ENCODE peak calls at places on chromosomes 11 and 22, in nine cellular contexts. Y is lung, C is fibroblast of lung, E is sigmoid colon, F is esophagus squamous epithelium, X is uterus, S is thoracic aorta, N is endothelial cell of umbilical vein, T is tibial nerve. O is an unnamed sample.

GRCh38 chr11:19719960-19720359 is 7.3 kb downstream of the NAV2 start:
- DNase-seq in X (no peak), S (no peak), N (no peak), C (no peak), F (no peak), T (no peak), E (no peak), Y (no peak), O (no peak)

GRCh38 chr11:48047616-48048015 is 67.3 kb downstream of the PTPRJ start:
- DNase-seq in Y (no peak), S (no peak), X (no peak), F (no peak), E (no peak), T (no peak), C (peak; percentile 40), N (no peak), O (no peak)

GRCh38 chr11:8329336-8329735 is 65.7 kb upstream of the LMO1 start:
- DNase-seq in Y (no peak), N (no peak), T (no peak), S (no peak), E (no peak), C (no peak), X (no peak), F (no peak), O (no peak)

GRCh38 chr11:129225190-129225589 is 33.1 kb upstream of the ARHGAP32 start:
- DNase-seq in E (no peak), N (peak; percentile 27), T (no peak), F (no peak), C (peak; percentile 85), Y (no peak), X (no peak), S (no peak), O (no peak)

GRCh38 chr22:36334838-36335603 is 52.7 kb downstream of the MYH9 start:
- DNase-seq in S (no peak), N (no peak), T (no peak), F (no peak), Y (no peak), E (peak; percentile 89), X (no peak), C (peak; percentile 90), O (peak; percentile 54)

GRCh38 chr11:75333022-75333806 is 18.2 kb downstream of the ARRB1 start:
- DNase-seq in Y (no peak), C (no peak), S (no peak), T (no peak), N (no peak), X (no peak), F (no peak), E (no peak), O (no peak)

GRCh38 chr11:43497144-43497543 is 138.4 kb downstream of the TTC17 start:
- DNase-seq in E (no peak), X (no peak), F (no peak), Y (no peak), C (no peak), S (no peak), N (no peak), T (no peak), O (no peak)

GRCh38 chr11:15750535-15751297 is 605.6 kb downstream of the SOX6 start:
- DNase-seq in N (no peak), F (no peak), C (no peak), S (no peak), T (no peak), Y (no peak), X (no peak), E (no peak), O (no peak)

GRCh38 chr11:61635787-61636186 is 44.4 kb upstream of the DAGLA start:
- DNase-seq in T (no peak), Y (no peak), E (no peak), X (no peak), F (no peak), N (no peak), C (no peak), S (no peak), O (no peak)

GRCh38 chr11:107769189-107769588 is 57.3 kb upstream of the SLN start:
- DNase-seq in C (peak; percentile 89), N (no peak), S (no peak), Y (no peak), T (no peak), E (no peak), F (no peak), X (no peak), O (no peak)

GRCh38 chr11:121636341-121637176 is 183.8 kb upstream of the SORL1-AS1 start:
- DNase-seq in X (no peak), F (no peak), S (no peak), N (no peak), Y (no peak), E (no peak), C (no peak), T (no peak), O (no peak)

GRCh38 chr11:6925636-6926207 is 504 bp upstream of the ZNF215 start:
- DNase-seq in S (no peak), C (peak; percentile 31), T (no peak), E (no peak), F (no peak), Y (no peak), X (no peak), N (peak; percentile 26), O (no peak)

GRCh38 chr11:67280791-67281551 is 8.1 kb upstream of the ANKRD13D start:
- DNase-seq in Y (no peak), X (no peak), N (no peak), S (no peak), E (peak; percentile 63), F (no peak), T (no peak), C (no peak), O (no peak)

GRCh38 chr11:65417702-65418430 is 4.7 kb upstream of the NEAT1 start:
- DNase-seq in E (peak; percentile 92), X (peak; percentile 81), T (peak; percentile 42), C (peak; percentile 40), N (peak; percentile 26), Y (no peak), F (no peak), S (no peak), O (peak; percentile 49)

GRCh38 chr11:45483361-45483760 is 182.1 kb downstream of the CHST1 start:
- DNase-seq in E (peak; percentile 35), Y (no peak), N (no peak), F (no peak), X (no peak), S (no peak), T (no peak), C (no peak), O (no peak)

GRCh38 chr11:18780329-18780728 is 11.3 kb downstream of the PTPN5 start:
- DNase-seq in T (no peak), E (no peak), N (no peak), C (no peak), F (no peak), S (no peak), Y (no peak), X (no peak), O (no peak)

GRCh38 chr11:91907225-91907624 is 317.4 kb upstream of the FAT3 start:
- DNase-seq in E (no peak), Y (no peak), X (no peak), C (no peak), F (no peak), S (no peak), T (no peak), N (no peak), O (no peak)

GRCh38 chr11:91913407-91913806 is 311.2 kb upstream of the FAT3 start:
- DNase-seq in N (no peak), T (no peak), S (no peak), Y (no peak), X (no peak), F (no peak), C (no peak), E (no peak), O (no peak)

DNA sequence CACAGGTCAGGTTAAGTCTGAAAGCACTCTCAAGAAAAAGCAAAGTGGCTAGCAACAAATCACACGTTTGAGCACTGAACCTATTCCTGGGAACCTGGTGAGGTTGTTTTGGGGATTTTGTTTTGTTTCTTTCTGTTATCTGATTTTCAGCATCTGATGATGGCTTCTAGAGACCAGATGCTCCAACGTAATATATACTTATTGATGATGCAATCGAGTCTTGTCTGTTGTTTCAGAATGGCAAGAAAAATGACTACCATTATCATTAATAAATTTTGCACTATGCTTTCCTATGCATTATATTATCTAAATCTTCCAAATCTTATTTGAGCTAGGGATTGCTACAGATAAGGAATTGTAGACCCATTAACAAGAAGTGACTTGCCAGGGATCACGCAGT is 312.3 kb upstream of the FAT3 start:
- DNase-seq in E (no peak), X (no peak), C (no peak), N (no peak), F (no peak), S (no peak), Y (no peak), T (no peak), O (no peak)
- H3K9me3 ChIP-seq in E (no peaks in the 10 kb centered on the region), X (no peaks in the 10 kb centered on the region), C (no peaks in the 10 kb centered on the region), N (no peaks in the 10 kb centered on the region), F (no peaks in the 10 kb centered on the region), S (no peaks in the 10 kb centered on the region), Y (no peaks in the 10 kb centered on the region), T (no peaks in the 10 kb centered on the region), O (peaks cover 5% of the 10 kb centered on the region)

GRCh38 chr11:69297225-69297925 is 3.4 kb downstream of the MYEOV start:
- DNase-seq in E (peak; percentile 93), T (peak; percentile 90), Y (peak; percentile 95), X (peak; percentile 79), C (peak; percentile 100), F (peak; percentile 56), S (peak; percentile 92), N (peak; percentile 98), O (peak; percentile 72)
- H3K27ac ChIP-seq in E (peak overlapping the region; percentile 77), T (no peak overlapping the region), Y (peak overlapping the region; percentile 81), X (peak overlapping the region; percentile 52), C (peak overlapping the region; percentile 94), F (peak overlapping the region; percentile 92), S (peak overlapping the region; percentile 85), N (peak overlapping the region; percentile 98), O (peak overlapping the region; percentile 15)

GRCh38 chr22:32005453-32005852 is 37.6 kb upstream of the SLC5A1 start:
- DNase-seq in S (no peak), T (no peak), E (no peak), C (peak; percentile 80), Y (no peak), X (no peak), N (no peak), F (no peak), O (no peak)
- TF ChIP-seq CTCF in S (no peak), T (no peak), E (no peak), C (no peak), Y (no peak), X (no peak), N (no peak), F (no peak), O (no peak)

GRCh38 chr11:41781441-41781840 is 322.0 kb upstream of the LRRC4C start:
- DNase-seq in E (no peak), Y (no peak), C (no peak), X (no peak), T (no peak), S (no peak), N (no peak), F (no peak), O (no peak)

GRCh38 chr11:41788177-41788576 is 328.7 kb upstream of the LRRC4C start:
- DNase-seq in E (no peak), C (no peak), N (no peak), X (no peak), S (no peak), Y (no peak), F (no peak), T (no peak), O (no peak)

GRCh38 chr11:41789376-41789775 is 329.9 kb upstream of the LRRC4C start:
- DNase-seq in S (no peak), X (no peak), N (no peak), C (no peak), F (no peak), E (no peak), Y (no peak), T (no peak), O (no peak)

GRCh38 chr11:41786087-41786486 is 326.6 kb upstream of the LRRC4C start:
- DNase-seq in X (no peak), Y (no peak), N (no peak), C (peak; percentile 39), T (no peak), F (no peak), E (no peak), S (no peak), O (no peak)

GRCh38 chr11:41784513-41785335 is 325.3 kb upstream of the LRRC4C start:
- DNase-seq in F (no peak), C (peak; percentile 42), S (no peak), T (no peak), X (no peak), Y (no peak), E (no peak), N (no peak), O (no peak)
- H3K9me3 ChIP-seq in F (no peaks in the 10 kb centered on the region), C (no peaks in the 10 kb centered on the region), S (no peaks in the 10 kb centered on the region), T (no peaks in the 10 kb centered on the region), X (no peaks in the 10 kb centered on the region), Y (peaks cover under 1% of the 10 kb centered on the region), E (no peaks in the 10 kb centered on the region), N (no peaks in the 10 kb centered on the region), O (peaks cover 9% of the 10 kb centered on the region)